ENCODE peak calls at places on chromosomes 6 and 20, in ten cellular contexts. V is uterus, G is A549, M is tibial artery, S is stomach, A is neuronal stem cell, I is SJCRH30, U is K562, C is IMR-90, D is brain microvascular endothelial cell. K is an unnamed sample.

GRCh38 chr20:22966787-22967464 is 68.2 kb upstream of the SSTR4 start:
- DNase-seq in U (no peak), S (no peak), I (peak), M (no peak), G (no peak), D (no peak), V (no peak), C (no peak), A (no peak), K (no peak)

GRCh38 chr20:9981834-9982233 is 53.0 kb upstream of the ANKEF1 start:
- DNase-seq in G (no peak), V (no peak), U (no peak), D (no peak), S (no peak), C (no peak), I (no peak), A (no peak), M (no peak), K (peak)

GRCh38 chr20:49452011-49452482 is 30.4 kb downstream of the KCNB1 start:
- DNase-seq in A (no peak), G (no peak), U (no peak), M (no peak), C (no peak), S (no peak), I (no peak), V (peak), D (no peak), K (no peak)

GRCh38 chr6:41694815-41695536 is 40.4 kb downstream of the TFEB start:
- DNase-seq in M (no peak), U (no peak), C (peak), A (no peak), S (no peak), D (peak), G (no peak), V (no peak), I (no peak), K (no peak)

GRCh38 chr6:3490622-3490980 is 33.8 kb upstream of the SLC22A23 start:
- DNase-seq in A (no peak), G (no peak), U (no peak), M (no peak), I (no peak), V (no peak), S (no peak), D (no peak), C (peak), K (no peak)

GRCh38 chr6:154318711-154319110 is 37.9 kb downstream of the IPCEF1 start:
- DNase-seq in C (peak), U (no peak), V (no peak), A (no peak), D (no peak), G (no peak), S (no peak), M (no peak), I (no peak), K (no peak)

GRCh38 chr20:4951299-4951698 is 50.0 kb downstream of the SLC23A2 start:
- DNase-seq in S (no peak), D (peak), U (no peak), I (no peak), A (no peak), M (no peak), C (peak), G (peak), V (peak), K (peak)

GRCh38 chr6:35977308-35977707 is 47.1 kb downstream of the SLC26A8 start:
- DNase-seq in I (no peak), S (no peak), C (no peak), U (no peak), G (no peak), D (no peak), V (no peak), A (no peak), M (no peak), K (no peak)

GRCh38 chr20:52083627-52084232 is 107.8 kb downstream of the ZFP64 start:
- DNase-seq in S (peak), A (peak), C (peak), D (peak), M (no peak), U (peak), G (peak), I (peak), V (peak), K (peak)

GRCh38 chr6:150142657-150143501 is at the start of gene PPP1R14C:
- DNase-seq in V (no peak), C (no peak), D (no peak), G (no peak), M (no peak), A (peak), S (no peak), U (peak), I (peak), K (peak)

GRCh38 chr6:111238464-111239119 is 151.3 kb downstream of the SLC16A10 start:
- DNase-seq in V (no peak), I (no peak), S (no peak), D (peak), U (no peak), G (no peak), M (no peak), C (peak), A (no peak), K (no peak)

GRCh38 chr6:4655196-4656025 is 120.8 kb upstream of the CDYL start:
- DNase-seq in S (no peak), G (no peak), C (no peak), A (no peak), V (no peak), I (no peak), U (no peak), M (no peak), D (no peak), K (no peak)

GRCh38 chr20:60295214-60295613 is 337.0 kb downstream of the CDH26 start:
- DNase-seq in U (no peak), A (no peak), V (no peak), I (no peak), S (no peak), G (no peak), C (no peak), M (no peak), D (no peak), K (no peak)

GRCh38 chr20:40961686-40962640 is 66.7 kb upstream of the TOP1 start:
- DNase-seq in S (peak), M (peak), C (peak), U (no peak), I (no peak), D (no peak), A (no peak), G (no peak), V (no peak), K (no peak)

GRCh38 chr6:131646249-131646670 is 9.2 kb downstream of the ENPP3 start:
- DNase-seq in C (no peak), S (no peak), I (no peak), G (no peak), M (no peak), V (no peak), A (no peak), U (peak), D (no peak), K (no peak)

GRCh38 chr6:82205793-82206425 is 41.6 kb downstream of the IBTK start:
- DNase-seq in G (no peak), V (no peak), M (no peak), D (peak), U (peak), A (no peak), I (peak), S (no peak), C (peak), K (peak)

GRCh38 chr6:75096986-75097385 is 108.9 kb downstream of the COL12A1 start:
- DNase-seq in V (no peak), U (no peak), D (no peak), G (no peak), M (no peak), I (no peak), A (no peak), S (no peak), C (no peak), K (no peak)

GRCh38 chr20:32358883-32359632 is 927 bp downstream of the ASXL1 start:
- DNase-seq in A (peak), C (peak), S (peak), I (peak), D (peak), U (peak), M (peak), G (peak), V (peak), K (peak)

GRCh38 chr6:146950351-146950835 is 253.8 kb upstream of the STXBP5 start:
- DNase-seq in C (peak), I (no peak), M (no peak), D (no peak), G (no peak), V (no peak), S (no peak), U (no peak), A (no peak), K (no peak)

GRCh38 chr6:169794317-169795055 is 43.1 kb downstream of the ERMARD start:
- DNase-seq in M (peak), S (peak), D (no peak), G (no peak), I (no peak), V (no peak), C (no peak), A (no peak), U (no peak), K (no peak)

GRCh38 chr20:62305765-62306431 is 3.1 kb downstream of the ADRM1 start:
- DNase-seq in M (no peak), C (no peak), V (no peak), D (no peak), S (no peak), A (no peak), U (no peak), G (no peak), I (no peak), K (no peak)

GRCh38 chr6:56751604-56752003 is 108.9 kb upstream of the DST start:
- DNase-seq in M (no peak), S (no peak), G (no peak), A (no peak), D (no peak), C (no peak), V (no peak), U (no peak), I (no peak), K (no peak)

GRCh38 chr20:58853976-58854637 is 1.6 kb downstream of the GNAS start:
- DNase-seq in A (no peak), M (no peak), U (no peak), D (no peak), G (no peak), C (no peak), I (no peak), S (no peak), V (no peak), K (no peak)

GRCh38 chr6:14053776-14054175 is 63.8 kb upstream of the CD83 start:
- DNase-seq in C (peak), V (no peak), M (no peak), A (no peak), U (no peak), D (no peak), G (no peak), I (no peak), S (no peak), K (no peak)

GRCh38 chr6:160386869-160387518 is 38.8 kb downstream of the SLC22A3 start:
- DNase-seq in U (no peak), S (peak), A (no peak), G (peak), M (no peak), I (no peak), D (no peak), V (no peak), C (no peak), K (no peak)

GRCh38 chr20:57023997-57024396 is 242.4 kb downstream of the BMP7 start:
- DNase-seq in A (no peak), C (no peak), U (no peak), M (no peak), V (no peak), S (no peak), G (no peak), D (no peak), I (no peak), K (no peak)

GRCh38 chr20:57025261-57025660 is 241.2 kb downstream of the BMP7 start:
- DNase-seq in M (no peak), S (no peak), I (no peak), U (no peak), G (no peak), A (no peak), V (no peak), D (no peak), C (no peak), K (no peak)

GRCh38 chr20:57023007-57023406 is 243.4 kb downstream of the BMP7 start:
- DNase-seq in C (no peak), V (no peak), A (no peak), G (no peak), S (no peak), D (no peak), U (no peak), M (no peak), I (no peak), K (no peak)

GRCh38 chr20:57025666-57026065 is 240.8 kb downstream of the BMP7 start:
- DNase-seq in S (no peak), U (no peak), G (no peak), C (no peak), V (no peak), A (no peak), D (no peak), I (peak), M (no peak), K (no peak)

DNA sequence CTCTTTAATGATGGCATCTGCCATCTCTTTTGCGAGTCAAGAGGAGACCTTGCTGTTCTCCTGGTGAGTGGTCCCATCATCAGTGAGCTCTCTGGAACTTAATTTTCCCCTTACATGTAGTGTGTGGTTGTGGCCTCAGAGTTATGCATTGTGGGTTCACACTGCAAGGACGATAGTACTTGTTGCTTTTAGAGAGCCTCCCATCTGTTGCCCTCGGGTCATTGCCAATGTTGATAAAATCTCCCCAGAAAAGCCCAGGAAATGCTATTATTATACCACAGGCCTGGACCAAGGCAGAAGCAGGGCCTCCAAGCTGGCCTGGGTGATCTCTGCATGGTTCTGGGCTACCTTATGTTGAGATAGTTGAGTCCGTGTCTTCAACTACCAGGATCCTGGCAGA is 241.6 kb downstream of the BMP7 start:
- DNase-seq in S (no peak), M (no peak), G (no peak), V (no peak), U (no peak), D (no peak), C (no peak), A (no peak), I (peak), K (no peak)
- H3K27ac ChIP-seq in S (no peak), M (no peak), G (no peak), V (peak), U (no peak), D (no peak), C (no peak), A (no peak), I (no peak), K (no peak)

DNA sequence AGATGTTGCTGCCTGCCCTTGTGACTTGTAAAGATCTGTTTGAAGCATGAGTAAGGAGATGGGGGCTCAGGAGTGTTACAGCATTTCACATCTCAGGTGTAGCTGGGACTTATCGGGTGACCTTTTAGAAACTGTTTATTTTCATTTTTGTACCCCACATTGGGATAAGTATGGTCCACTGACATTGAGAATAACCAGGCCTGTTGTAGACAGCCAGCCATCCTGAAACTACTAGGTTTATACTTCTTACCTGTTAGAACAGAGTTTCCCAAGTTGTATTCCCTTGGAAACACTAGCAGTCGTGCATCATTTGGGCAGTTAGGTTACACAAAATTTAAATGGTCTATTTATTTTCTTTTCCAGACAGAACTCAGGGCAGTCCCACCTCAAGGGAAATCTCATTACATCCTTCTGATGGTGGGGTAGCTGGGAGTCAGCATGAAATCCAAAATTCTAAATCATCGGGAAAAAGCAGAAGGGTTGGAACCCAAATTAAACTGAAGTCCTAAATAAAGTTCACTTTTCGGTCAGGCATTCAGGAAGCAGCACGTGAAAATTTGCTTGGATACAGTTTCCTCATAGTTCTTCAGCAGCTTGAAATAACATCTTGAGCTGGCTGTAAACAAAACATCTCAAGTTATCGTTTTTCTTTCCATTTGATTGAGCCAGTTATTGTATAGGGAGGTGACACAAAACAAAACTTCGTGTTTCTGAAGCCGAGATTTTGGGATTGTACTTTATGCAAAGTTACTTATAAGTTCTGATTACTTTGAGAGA is 30.5 kb downstream of the FOXO3 start:
- DNase-seq in S (no peak), M (no peak), V (no peak), D (no peak), A (no peak), U (no peak), G (no peak), C (peak), I (no peak), K (no peak)
- H3K27ac ChIP-seq in S (peak), M (peak), V (peak), D (peak), A (no peak), U (no peak), G (no peak), C (peak), I (peak), K (no peak)

GRCh38 chr6:125919618-125920017 is 37.0 kb upstream of the HINT3 start:
- DNase-seq in I (no peak), M (no peak), S (no peak), D (no peak), C (no peak), U (no peak), G (no peak), V (no peak), A (no peak), K (no peak)
- H3K27ac ChIP-seq in I (no peak), M (peak), S (no peak), D (peak), C (no peak), U (peak), G (peak), V (peak), A (no peak), K (no peak)

GRCh38 chr20:12110274-12110673 is 192.6 kb downstream of the BTBD3 start:
- DNase-seq in S (no peak), I (no peak), C (no peak), U (no peak), A (no peak), V (no peak), D (no peak), M (no peak), G (no peak), K (no peak)

GRCh38 chr20:12112089-12112474 is 194.4 kb downstream of the BTBD3 start:
- DNase-seq in D (no peak), G (no peak), A (no peak), I (no peak), M (no peak), U (no peak), V (no peak), C (no peak), S (no peak), K (no peak)

GRCh38 chr20:12108842-12109241 is 191.1 kb downstream of the BTBD3 start:
- DNase-seq in A (no peak), D (no peak), V (no peak), G (no peak), M (no peak), U (no peak), I (no peak), C (no peak), S (no peak), K (no peak)

GRCh38 chr20:12111431-12112088 is 193.9 kb downstream of the BTBD3 start:
- DNase-seq in D (no peak), V (no peak), A (no peak), U (no peak), G (no peak), M (no peak), C (no peak), I (no peak), S (no peak), K (no peak)

DNA sequence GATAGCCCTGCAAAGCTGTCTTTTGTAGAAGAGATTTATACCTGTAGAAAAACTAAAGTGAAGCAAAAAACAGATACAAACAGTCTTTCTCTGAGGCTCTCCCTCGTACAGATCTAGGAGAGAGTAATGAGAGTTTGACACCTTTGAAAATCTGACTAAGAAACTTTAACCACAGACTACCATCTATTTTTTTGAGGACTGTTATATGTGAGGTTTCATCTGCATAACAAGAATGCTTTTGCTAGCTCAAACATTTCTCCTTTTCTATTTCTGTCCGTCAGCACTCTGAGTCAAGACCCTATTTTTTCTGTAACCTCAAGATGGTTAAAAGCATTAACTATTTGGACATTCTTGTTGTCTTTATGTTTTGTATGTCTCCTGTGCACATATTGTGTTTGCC is 193.0 kb downstream of the BTBD3 start:
- DNase-seq in U (no peak), C (no peak), A (no peak), I (no peak), V (no peak), D (no peak), M (no peak), S (no peak), G (no peak), K (no peak)
- H3K27ac ChIP-seq in U (no peak), C (no peak), A (no peak), I (no peak), V (no peak), D (no peak), M (no peak), S (no peak), G (no peak), K (no peak)

DNA sequence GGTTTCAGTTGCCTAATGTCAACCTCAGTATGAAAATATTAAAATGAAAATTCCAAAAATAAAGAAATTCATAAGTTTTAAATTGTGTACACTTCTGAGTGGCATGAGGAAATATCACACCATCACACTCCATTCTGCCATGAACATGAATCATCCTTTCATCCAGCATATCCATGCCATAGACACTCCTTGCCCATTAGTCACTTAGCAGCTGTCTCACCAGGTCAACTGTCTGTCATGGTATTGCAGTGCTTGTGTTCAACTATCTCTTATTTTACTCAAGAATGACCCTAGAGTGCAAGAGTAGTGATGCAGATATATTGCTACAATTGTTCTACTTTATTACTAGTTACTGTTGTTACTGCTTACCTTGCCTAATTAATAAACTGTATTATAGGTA is 712.4 kb downstream of the EPHA7 start:
- DNase-seq in S (no peak), M (no peak), V (no peak), A (no peak), G (no peak), I (peak), U (no peak), D (no peak), C (no peak), K (no peak)
- H3K27ac ChIP-seq in S (no peak), M (no peak), V (no peak), A (no peak), G (no peak), I (peak), U (no peak), D (no peak), C (no peak), K (no peak)